ENCODE peak calls at places on chromosomes 16 and 17, in nine cellular contexts. V is colonic mucosa; I is OCI-LY7; X is naive thymus-derived CD4-positive, alpha-beta T cell; T is right lobe of liver; N is esophagus muscularis mucosa; A is PC-9; K is tibial artery; F is pancreas. S is an unnamed sample. For H3K36me3, the result is how much of the 10 kb centered on the place peaks cover.

GRCh38 chr17:51926448-51926847 is 232.1 kb downstream of the CA10 start:
- DNase-seq in V (no peak), I (no peak), X (no peak), T (no peak), N (no peak), A (no peak), K (no peak), F (no peak), S (no peak)

GRCh38 chr16:67968440-67969285 is at the start of gene SLC12A4:
- DNase-seq in V (peak), I (peak), X (peak), T (peak), N (no peak), A (peak), K (peak), F (peak), S (peak)

GRCh38 chr17:40443196-40443987 is at the start of gene IGFBP4:
- DNase-seq in V (peak), I (peak), X (peak), T (peak), N (no peak), A (peak), K (peak), F (peak), S (peak)

GRCh38 chr17:6257339-6257738 is 177.6 kb downstream of the AIPL1 start:
- DNase-seq in V (no peak), I (no peak), X (no peak), T (no peak), N (no peak), A (no peak), K (no peak), F (no peak), S (no peak)

GRCh38 chr17:680554-680953 is 34.1 kb downstream of the VPS53 start:
- DNase-seq in V (no peak), I (no peak), X (no peak), T (no peak), N (no peak), A (no peak), K (no peak), F (no peak), S (no peak)

GRCh38 chr16:25009822-25010221 is 5.3 kb downstream of the ARHGAP17 start:
- DNase-seq in V (no peak), I (no peak), X (no peak), T (no peak), N (no peak), A (no peak), K (peak), F (no peak), S (no peak)

GRCh38 chr17:7018331-7018964 is 4.4 kb upstream of the BCL6B start:
- DNase-seq in V (peak), I (no peak), X (no peak), T (no peak), N (no peak), A (no peak), K (peak), F (no peak), S (peak)

GRCh38 chr17:79950306-79950705 is 85.4 kb downstream of the TBC1D16 start:
- DNase-seq in V (no peak), I (no peak), X (no peak), T (peak), N (no peak), A (no peak), K (no peak), F (peak), S (peak)

GRCh38 chr16:72840591-72841381 is 207.1 kb downstream of the ZFHX3 start:
- DNase-seq in V (no peak), I (no peak), X (no peak), T (no peak), N (no peak), A (no peak), K (no peak), F (no peak), S (no peak)

GRCh38 chr17:16171613-16172012 is 43.7 kb downstream of the NCOR1 start:
- DNase-seq in V (peak), I (no peak), X (no peak), T (no peak), N (no peak), A (peak), K (no peak), F (peak), S (no peak)

GRCh38 chr16:76639685-76640289 is 362.6 kb downstream of the CNTNAP4 start:
- DNase-seq in V (peak), I (peak), X (no peak), T (no peak), N (no peak), A (no peak), K (no peak), F (peak), S (no peak)

GRCh38 chr16:21610006-21610544 is 10.7 kb downstream of the METTL9 start:
- DNase-seq in V (no peak), I (no peak), X (no peak), T (no peak), N (no peak), A (no peak), K (no peak), F (no peak), S (no peak)

GRCh38 chr17:59370580-59371299 is 39.3 kb downstream of the YPEL2 start:
- DNase-seq in V (no peak), I (no peak), X (no peak), T (no peak), N (no peak), A (no peak), K (no peak), F (peak), S (no peak)

GRCh38 chr17:76383645-76384221 is 676 bp upstream of the SPHK1 start:
- DNase-seq in V (peak), I (peak), X (peak), T (peak), N (no peak), A (no peak), K (no peak), F (peak), S (peak)

GRCh38 chr17:81870155-81870977 is 771 bp downstream of the ARHGDIA start:
- DNase-seq in V (peak), I (peak), X (no peak), T (peak), N (no peak), A (peak), K (no peak), F (peak), S (peak)

GRCh38 chr17:80443916-80444708 is 29.1 kb downstream of the ENDOV start:
- DNase-seq in V (no peak), I (no peak), X (no peak), T (no peak), N (no peak), A (no peak), K (no peak), F (no peak), S (no peak)

GRCh38 chr17:75688209-75688771 is 21.2 kb downstream of the SAP30BP start:
- DNase-seq in V (no peak), I (peak), X (no peak), T (peak), N (no peak), A (peak), K (no peak), F (no peak), S (no peak)

GRCh38 chr17:80815151-80815561 is 176.5 kb upstream of the CHMP6 start:
- DNase-seq in V (no peak), I (no peak), X (no peak), T (no peak), N (no peak), A (no peak), K (no peak), F (no peak), S (peak)

GRCh38 chr16:54287758-54288591 is 1.4 kb upstream of the IRX3 start:
- DNase-seq in V (no peak), I (no peak), X (no peak), T (no peak), N (no peak), A (peak), K (no peak), F (no peak), S (no peak)

GRCh38 chr17:75087182-75087557 is 584 bp upstream of the SLC16A5 start:
- DNase-seq in V (no peak), I (no peak), X (no peak), T (no peak), N (no peak), A (no peak), K (no peak), F (no peak), S (no peak)

GRCh38 chr17:66304304-66305174 is 2.1 kb downstream of the PRKCA start:
- DNase-seq in V (peak), I (no peak), X (no peak), T (no peak), N (no peak), A (peak), K (no peak), F (no peak), S (no peak)

GRCh38 chr16:79612207-79612606 is 11.7 kb upstream of the MAF start:
- DNase-seq in V (no peak), I (no peak), X (no peak), T (no peak), N (no peak), A (no peak), K (no peak), F (no peak), S (no peak)

GRCh38 chr16:6611535-6611934 is 721.1 kb upstream of the RBFOX1 start:
- DNase-seq in V (no peak), I (no peak), X (no peak), T (no peak), N (no peak), A (no peak), K (no peak), F (no peak), S (no peak)

GRCh38 chr17:63480826-63481487 is 4.1 kb downstream of the ACE start:
- DNase-seq in V (no peak), I (peak), X (no peak), T (peak), N (no peak), A (peak), K (no peak), F (no peak), S (no peak)

GRCh38 chr16:74737521-74737920 is 36.9 kb upstream of the MLKL start:
- DNase-seq in V (no peak), I (no peak), X (no peak), T (peak), N (no peak), A (no peak), K (no peak), F (no peak), S (no peak)

GRCh38 chr16:75108792-75109731 is 7.5 kb downstream of the LDHD start:
- DNase-seq in V (peak), I (peak), X (peak), T (peak), N (peak), A (peak), K (peak), F (peak), S (peak)

GRCh38 chr16:66899945-66900688 is 18.6 kb downstream of the CDH16 start:
- DNase-seq in V (peak), I (no peak), X (no peak), T (peak), N (no peak), A (peak), K (peak), F (peak), S (peak)

GRCh38 chr17:80819422-80820164 is 172.0 kb upstream of the CHMP6 start:
- DNase-seq in V (no peak), I (no peak), X (no peak), T (peak), N (no peak), A (no peak), K (no peak), F (no peak), S (peak)

GRCh38 chr16:19490619-19491018 is 31.3 kb downstream of the GDE1 start:
- DNase-seq in V (no peak), I (no peak), X (no peak), T (no peak), N (no peak), A (no peak), K (no peak), F (no peak), S (no peak)

GRCh38 chr16:85349413-85350145 is 237.3 kb upstream of the CIBAR2 start:
- DNase-seq in V (no peak), I (no peak), X (no peak), T (no peak), N (no peak), A (peak), K (no peak), F (no peak), S (no peak)

GRCh38 chr17:64236827-64237403 is 26.1 kb downstream of the TEX2 start:
- DNase-seq in V (no peak), I (no peak), X (no peak), T (no peak), N (no peak), A (no peak), K (no peak), F (no peak), S (no peak)

GRCh38 chr17:32356378-32356743 is 6.4 kb downstream of the ZNF207 start:
- DNase-seq in V (no peak), I (no peak), X (no peak), T (no peak), N (no peak), A (no peak), K (no peak), F (no peak), S (no peak)
- H3K36me3 ChIP-seq in V (under half), I (half or more), X (half or more), T (half or more), N (half or more), A (half or more), K (half or more), F (under half), S (under half)

DNA sequence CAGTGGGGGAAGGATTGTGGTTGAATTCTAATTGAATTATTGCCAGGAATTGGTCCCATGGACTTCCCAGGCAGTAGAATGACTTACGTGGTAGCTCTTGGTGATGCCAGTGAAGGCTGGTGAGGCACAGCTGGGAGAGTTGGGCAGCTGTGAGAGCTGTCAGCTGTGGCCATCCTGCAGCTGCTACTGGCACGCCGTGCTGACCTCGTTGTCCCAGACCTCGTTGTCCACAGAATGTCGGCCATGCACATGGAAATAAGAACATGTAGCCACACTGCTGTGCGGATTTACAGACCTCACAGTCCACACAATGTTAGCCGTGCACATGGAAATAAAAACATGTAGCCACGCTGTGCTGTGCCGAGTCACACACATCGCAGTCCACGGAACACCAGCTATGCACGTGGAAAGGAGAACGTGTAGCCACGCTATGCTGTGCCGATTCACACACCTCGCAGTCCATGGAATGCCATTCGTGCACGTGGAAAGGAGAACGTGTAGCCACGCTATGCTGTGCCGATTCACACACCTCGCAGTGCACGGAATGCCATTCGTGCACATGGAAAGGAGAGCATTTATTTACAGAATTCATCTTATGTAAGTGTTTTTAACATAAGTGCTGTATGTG is 59.2 kb downstream of the BANP start:
- DNase-seq in V (no peak), I (no peak), X (no peak), T (no peak), N (no peak), A (no peak), K (no peak), F (no peak), S (no peak)
- H3K36me3 ChIP-seq in V (under half), I (half or more), X (half or more), T (under half), N (half or more), A (under half), K (under half), F (under half), S (under half)

GRCh38 chr16:88719267-88719932 is 13.1 kb downstream of the CTU2 start:
- DNase-seq in V (no peak), I (no peak), X (no peak), T (no peak), N (no peak), A (no peak), K (no peak), F (no peak), S (no peak)
- H3K36me3 ChIP-seq in V (under half), I (half or more), X (half or more), T (half or more), N (half or more), A (under half), K (half or more), F (under half), S (under half)

GRCh38 chr17:78422872-78423588 is 44.6 kb downstream of the PGS1 start:
- DNase-seq in V (no peak), I (no peak), X (no peak), T (no peak), N (no peak), A (no peak), K (no peak), F (no peak), S (no peak)
- H3K36me3 ChIP-seq in V (under half), I (half or more), X (half or more), T (under half), N (half or more), A (under half), K (under half), F (under half), S (under half)

DNA sequence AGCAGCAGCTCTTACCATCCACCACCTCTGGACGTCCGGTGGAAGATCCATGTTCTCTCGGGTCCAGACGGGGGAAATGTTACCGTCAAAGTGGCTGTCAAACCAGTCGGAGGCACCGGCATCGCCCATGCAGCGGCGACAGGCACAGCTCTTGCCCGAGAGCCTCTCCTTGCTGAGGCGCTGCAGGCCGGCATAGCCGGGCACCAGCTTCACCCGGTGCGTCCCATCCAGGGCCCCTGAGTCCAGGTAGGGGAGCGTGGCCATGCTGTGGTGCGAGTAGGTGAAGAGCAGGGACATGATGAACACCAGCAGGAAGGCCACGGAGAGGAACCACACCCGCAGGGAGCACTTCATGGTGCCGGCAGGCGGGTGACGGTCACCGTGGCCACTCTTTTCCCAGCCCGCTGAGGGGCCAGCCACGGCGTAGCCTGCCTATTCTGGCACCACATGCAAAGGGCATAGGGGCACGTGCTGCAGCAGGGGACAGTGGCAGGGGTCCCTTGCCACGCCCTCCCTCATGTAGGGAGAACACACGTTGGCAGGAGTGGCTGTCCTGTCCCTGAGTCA is 40.6 kb downstream of the ST3GAL2 start:
- DNase-seq in V (no peak), I (no peak), X (no peak), T (no peak), N (no peak), A (no peak), K (no peak), F (no peak), S (no peak)
- H3K36me3 ChIP-seq in V (under half), I (half or more), X (under half), T (under half), N (half or more), A (under half), K (under half), F (under half), S (under half)

DNA sequence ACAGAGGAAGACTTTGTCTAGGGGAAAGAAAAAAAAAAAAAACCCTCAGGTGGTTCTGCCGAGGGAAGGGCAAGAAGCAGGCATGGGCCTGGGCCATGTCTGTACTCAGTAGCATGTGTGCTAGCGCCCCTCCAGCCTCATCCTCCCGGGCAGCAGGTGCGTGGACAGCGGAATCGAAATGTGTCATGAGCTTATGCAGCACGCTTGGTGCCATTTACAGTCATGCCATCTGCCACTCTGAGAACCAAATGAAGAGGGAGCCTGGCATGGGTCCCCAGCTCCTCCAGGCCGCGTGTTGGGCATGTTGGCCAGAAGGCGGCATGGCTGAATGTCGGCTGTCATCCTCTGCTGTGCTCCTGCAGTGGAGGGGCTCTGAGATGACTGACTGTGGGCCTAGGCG is 31.4 kb downstream of the CRAMP1 start:
- DNase-seq in V (no peak), I (no peak), X (no peak), T (no peak), N (no peak), A (no peak), K (no peak), F (no peak), S (no peak)
- H3K36me3 ChIP-seq in V (under half), I (half or more), X (half or more), T (half or more), N (half or more), A (under half), K (under half), F (under half), S (under half)

GRCh38 chr16:2159052-2159838 is 3.7 kb downstream of the TRAF7 start:
- DNase-seq in V (peak), I (no peak), X (no peak), T (peak), N (no peak), A (peak), K (peak), F (peak), S (peak)

GRCh38 chr16:2156849-2157224 is 1.3 kb downstream of the TRAF7 start:
- DNase-seq in V (no peak), I (no peak), X (no peak), T (no peak), N (no peak), A (no peak), K (no peak), F (peak), S (no peak)

GRCh38 chr16:2158262-2158638 is 2.7 kb downstream of the TRAF7 start:
- DNase-seq in V (no peak), I (no peak), X (no peak), T (peak), N (no peak), A (no peak), K (no peak), F (peak), S (no peak)

GRCh38 chr16:2156025-2156848 is 655 bp downstream of the TRAF7 start:
- DNase-seq in V (peak), I (peak), X (no peak), T (no peak), N (no peak), A (no peak), K (no peak), F (peak), S (peak)

GRCh38 chr16:2157480-2158261 is 2.1 kb downstream of the TRAF7 start:
- DNase-seq in V (peak), I (no peak), X (no peak), T (peak), N (no peak), A (peak), K (no peak), F (peak), S (no peak)
- H3K36me3 ChIP-seq in V (under half), I (under half), X (under half), T (under half), N (under half), A (under half), K (under half), F (under half), S (under half)

GRCh38 chr16:69367980-69368379 is 16.4 kb upstream of the TMED6 start:
- DNase-seq in V (no peak), I (no peak), X (no peak), T (no peak), N (no peak), A (no peak), K (no peak), F (no peak), S (no peak)

GRCh38 chr16:69364088-69364487 is 12.5 kb upstream of the TMED6 start:
- DNase-seq in V (no peak), I (no peak), X (no peak), T (no peak), N (no peak), A (no peak), K (no peak), F (no peak), S (no peak)

GRCh38 chr16:69363281-69363717 is 11.7 kb upstream of the TMED6 start:
- DNase-seq in V (no peak), I (no peak), X (no peak), T (no peak), N (no peak), A (no peak), K (no peak), F (no peak), S (no peak)

GRCh38 chr16:69365901-69366300 is 14.3 kb upstream of the TMED6 start:
- DNase-seq in V (no peak), I (no peak), X (no peak), T (no peak), N (no peak), A (no peak), K (no peak), F (no peak), S (no peak)

DNA sequence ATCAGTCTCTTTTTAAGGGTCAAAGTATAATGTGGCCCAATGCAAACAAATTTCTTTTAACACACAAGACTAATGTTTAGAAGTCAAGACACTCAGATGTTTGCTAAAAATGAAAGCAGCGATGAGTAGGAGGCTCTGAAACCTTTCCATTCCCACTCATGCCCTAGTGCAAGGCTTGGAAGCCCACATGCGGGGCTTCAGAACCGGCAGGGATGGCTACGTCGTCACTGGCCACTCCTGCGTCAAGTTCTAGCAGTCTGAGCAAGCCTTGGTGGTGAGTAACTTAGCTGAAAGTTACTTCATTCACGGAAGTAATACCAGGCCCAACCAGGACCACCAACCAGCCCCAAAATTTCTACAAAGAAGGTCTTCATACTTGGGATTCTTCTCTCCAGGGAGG is 14.8 kb upstream of the TMED6 start:
- DNase-seq in V (no peak), I (no peak), X (no peak), T (no peak), N (no peak), A (no peak), K (no peak), F (no peak), S (no peak)
- H3K36me3 ChIP-seq in V (under half), I (half or more), X (half or more), T (half or more), N (half or more), A (under half), K (half or more), F (under half), S (under half)